ENCODE peak calls at places on chromosomes 1 and 21, in nine cellular contexts. One of them, this sample, is unnamed.

GRCh38 chr1:232983817-232984567 is 33.6 kb downstream of the NTPCR start:
- DNase-seq in ureter: peak
- DNase-seq in nephron progenitor cell: no peak
- DNase-seq in glutamatergic neuron: no peak
- DNase-seq in left ventricle myocardium superior: no peak
- DNase-seq in esophagus squamous epithelium: no peak
- DNase-seq in HTR-8/SVneo: no peak
- DNase-seq in hippocampal formation: no peak
- DNase-seq in NCI-H187: no peak
- DNase-seq in this sample: no peak

GRCh38 chr1:243559575-243560172 is 290.4 kb downstream of the AKT3 start:
- DNase-seq in ureter: no peak
- DNase-seq in nephron progenitor cell: no peak
- DNase-seq in glutamatergic neuron: no peak
- DNase-seq in left ventricle myocardium superior: no peak
- DNase-seq in esophagus squamous epithelium: no peak
- DNase-seq in HTR-8/SVneo: no peak
- DNase-seq in hippocampal formation: no peak
- DNase-seq in NCI-H187: no peak
- DNase-seq in this sample: no peak

GRCh38 chr1:224223819-224224714 is 41.0 kb downstream of the DEGS1 start:
- DNase-seq in ureter: no peak
- DNase-seq in nephron progenitor cell: no peak
- DNase-seq in glutamatergic neuron: no peak
- DNase-seq in left ventricle myocardium superior: no peak
- DNase-seq in esophagus squamous epithelium: no peak
- DNase-seq in HTR-8/SVneo: no peak
- DNase-seq in hippocampal formation: no peak
- DNase-seq in NCI-H187: no peak
- DNase-seq in this sample: no peak

GRCh38 chr1:19185976-19186375 is 24.1 kb downstream of the UBR4 start:
- DNase-seq in ureter: no peak
- DNase-seq in nephron progenitor cell: no peak
- DNase-seq in glutamatergic neuron: no peak
- DNase-seq in left ventricle myocardium superior: no peak
- DNase-seq in esophagus squamous epithelium: no peak
- DNase-seq in HTR-8/SVneo: no peak
- DNase-seq in hippocampal formation: no peak
- DNase-seq in NCI-H187: no peak
- DNase-seq in this sample: no peak

GRCh38 chr1:182764029-182764768 is 25.4 kb upstream of the NPL start:
- DNase-seq in ureter: no peak
- DNase-seq in nephron progenitor cell: no peak
- DNase-seq in glutamatergic neuron: no peak
- DNase-seq in left ventricle myocardium superior: no peak
- DNase-seq in esophagus squamous epithelium: no peak
- DNase-seq in HTR-8/SVneo: no peak
- DNase-seq in hippocampal formation: no peak
- DNase-seq in NCI-H187: peak
- DNase-seq in this sample: no peak

GRCh38 chr1:119471566-119471965 is 35.4 kb upstream of the HSD3B1 start:
- DNase-seq in ureter: no peak
- DNase-seq in nephron progenitor cell: no peak
- DNase-seq in glutamatergic neuron: no peak
- DNase-seq in left ventricle myocardium superior: no peak
- DNase-seq in esophagus squamous epithelium: no peak
- DNase-seq in HTR-8/SVneo: no peak
- DNase-seq in hippocampal formation: no peak
- DNase-seq in NCI-H187: no peak
- DNase-seq in this sample: no peak

GRCh38 chr1:116693759-116694482 is 26.4 kb upstream of the IGSF3 start:
- DNase-seq in ureter: no peak
- DNase-seq in nephron progenitor cell: no peak
- DNase-seq in glutamatergic neuron: no peak
- DNase-seq in left ventricle myocardium superior: no peak
- DNase-seq in esophagus squamous epithelium: peak
- DNase-seq in HTR-8/SVneo: no peak
- DNase-seq in hippocampal formation: no peak
- DNase-seq in NCI-H187: no peak
- DNase-seq in this sample: no peak

GRCh38 chr1:1308756-1309524 is 543 bp downstream of the PUSL1 start:
- DNase-seq in ureter: peak
- DNase-seq in nephron progenitor cell: peak
- DNase-seq in glutamatergic neuron: no peak
- DNase-seq in left ventricle myocardium superior: peak
- DNase-seq in esophagus squamous epithelium: no peak
- DNase-seq in HTR-8/SVneo: no peak
- DNase-seq in hippocampal formation: no peak
- DNase-seq in NCI-H187: no peak
- DNase-seq in this sample: no peak

GRCh38 chr1:17197696-17198095 is 7.2 kb upstream of the PADI1 start:
- DNase-seq in ureter: no peak
- DNase-seq in nephron progenitor cell: no peak
- DNase-seq in glutamatergic neuron: no peak
- DNase-seq in left ventricle myocardium superior: no peak
- DNase-seq in esophagus squamous epithelium: no peak
- DNase-seq in HTR-8/SVneo: no peak
- DNase-seq in hippocampal formation: no peak
- DNase-seq in NCI-H187: no peak
- DNase-seq in this sample: no peak

GRCh38 chr1:14755518-14756252 is 157.2 kb downstream of the KAZN start:
- DNase-seq in ureter: no peak
- DNase-seq in nephron progenitor cell: no peak
- DNase-seq in glutamatergic neuron: no peak
- DNase-seq in left ventricle myocardium superior: no peak
- DNase-seq in esophagus squamous epithelium: no peak
- DNase-seq in HTR-8/SVneo: no peak
- DNase-seq in hippocampal formation: no peak
- DNase-seq in NCI-H187: no peak
- DNase-seq in this sample: no peak

GRCh38 chr1:174743654-174744561 is 255.8 kb upstream of the CACYBP start:
- DNase-seq in ureter: no peak
- DNase-seq in nephron progenitor cell: no peak
- DNase-seq in glutamatergic neuron: no peak
- DNase-seq in left ventricle myocardium superior: no peak
- DNase-seq in esophagus squamous epithelium: no peak
- DNase-seq in HTR-8/SVneo: peak
- DNase-seq in hippocampal formation: peak
- DNase-seq in NCI-H187: peak
- DNase-seq in this sample: no peak

GRCh38 chr1:167373398-167373797 is 144.9 kb downstream of the CD247 start:
- DNase-seq in ureter: no peak
- DNase-seq in nephron progenitor cell: no peak
- DNase-seq in glutamatergic neuron: no peak
- DNase-seq in left ventricle myocardium superior: no peak
- DNase-seq in esophagus squamous epithelium: no peak
- DNase-seq in HTR-8/SVneo: no peak
- DNase-seq in hippocampal formation: no peak
- DNase-seq in NCI-H187: no peak
- DNase-seq in this sample: no peak

GRCh38 chr21:20946701-20947100 is 51.5 kb upstream of the NCAM2 start:
- DNase-seq in ureter: no peak
- DNase-seq in nephron progenitor cell: no peak
- DNase-seq in glutamatergic neuron: no peak
- DNase-seq in left ventricle myocardium superior: no peak
- DNase-seq in esophagus squamous epithelium: no peak
- DNase-seq in HTR-8/SVneo: no peak
- DNase-seq in hippocampal formation: no peak
- DNase-seq in NCI-H187: no peak
- DNase-seq in this sample: no peak

GRCh38 chr1:226737819-226738420 is 1.2 kb downstream of the ITPKB start:
- DNase-seq in ureter: peak
- DNase-seq in nephron progenitor cell: peak
- DNase-seq in glutamatergic neuron: peak
- DNase-seq in left ventricle myocardium superior: peak
- DNase-seq in esophagus squamous epithelium: no peak
- DNase-seq in HTR-8/SVneo: no peak
- DNase-seq in hippocampal formation: no peak
- DNase-seq in NCI-H187: no peak
- DNase-seq in this sample: no peak

GRCh38 chr1:184945678-184946412 is 28.5 kb downstream of the NIBAN1 start:
- DNase-seq in ureter: no peak
- DNase-seq in nephron progenitor cell: no peak
- DNase-seq in glutamatergic neuron: no peak
- DNase-seq in left ventricle myocardium superior: no peak
- DNase-seq in esophagus squamous epithelium: no peak
- DNase-seq in HTR-8/SVneo: no peak
- DNase-seq in hippocampal formation: peak
- DNase-seq in NCI-H187: no peak
- DNase-seq in this sample: no peak

GRCh38 chr1:1079408-1080121 is 5.5 kb upstream of the RNF223 start:
- DNase-seq in ureter: no peak
- DNase-seq in nephron progenitor cell: peak
- DNase-seq in glutamatergic neuron: peak
- DNase-seq in left ventricle myocardium superior: peak
- DNase-seq in esophagus squamous epithelium: no peak
- DNase-seq in HTR-8/SVneo: peak
- DNase-seq in hippocampal formation: no peak
- DNase-seq in NCI-H187: peak
- DNase-seq in this sample: no peak

GRCh38 chr1:207424570-207425131 is 29.5 kb upstream of the CR2 start:
- DNase-seq in ureter: no peak
- DNase-seq in nephron progenitor cell: no peak
- DNase-seq in glutamatergic neuron: no peak
- DNase-seq in left ventricle myocardium superior: no peak
- DNase-seq in esophagus squamous epithelium: no peak
- DNase-seq in HTR-8/SVneo: no peak
- DNase-seq in hippocampal formation: no peak
- DNase-seq in NCI-H187: no peak
- DNase-seq in this sample: no peak

GRCh38 chr1:185514296-185514695 is 197.3 kb upstream of the IVNS1ABP start:
- DNase-seq in ureter: no peak
- DNase-seq in nephron progenitor cell: no peak
- DNase-seq in glutamatergic neuron: no peak
- DNase-seq in left ventricle myocardium superior: no peak
- DNase-seq in esophagus squamous epithelium: no peak
- DNase-seq in HTR-8/SVneo: no peak
- DNase-seq in hippocampal formation: no peak
- DNase-seq in NCI-H187: no peak
- DNase-seq in this sample: no peak

GRCh38 chr1:58779837-58780585 is 3.8 kb downstream of the JUN start:
- DNase-seq in ureter: peak
- DNase-seq in nephron progenitor cell: no peak
- DNase-seq in glutamatergic neuron: no peak
- DNase-seq in left ventricle myocardium superior: no peak
- DNase-seq in esophagus squamous epithelium: no peak
- DNase-seq in HTR-8/SVneo: no peak
- DNase-seq in hippocampal formation: peak
- DNase-seq in NCI-H187: no peak
- DNase-seq in this sample: no peak

GRCh38 chr1:162732566-162733335 is 57.8 kb upstream of the HSD17B7 start:
- DNase-seq in ureter: no peak
- DNase-seq in nephron progenitor cell: no peak
- DNase-seq in glutamatergic neuron: no peak
- DNase-seq in left ventricle myocardium superior: peak
- DNase-seq in esophagus squamous epithelium: no peak
- DNase-seq in HTR-8/SVneo: no peak
- DNase-seq in hippocampal formation: no peak
- DNase-seq in NCI-H187: no peak
- DNase-seq in this sample: no peak

GRCh38 chr1:202154766-202155477 is 5.5 kb downstream of the PTPN7 start:
- DNase-seq in ureter: no peak
- DNase-seq in nephron progenitor cell: peak
- DNase-seq in glutamatergic neuron: peak
- DNase-seq in left ventricle myocardium superior: no peak
- DNase-seq in esophagus squamous epithelium: no peak
- DNase-seq in HTR-8/SVneo: no peak
- DNase-seq in hippocampal formation: peak
- DNase-seq in NCI-H187: peak
- DNase-seq in this sample: no peak

GRCh38 chr1:24696756-24697330 is 48.4 kb upstream of the CLIC4 start:
- DNase-seq in ureter: no peak
- DNase-seq in nephron progenitor cell: peak
- DNase-seq in glutamatergic neuron: no peak
- DNase-seq in left ventricle myocardium superior: no peak
- DNase-seq in esophagus squamous epithelium: no peak
- DNase-seq in HTR-8/SVneo: no peak
- DNase-seq in hippocampal formation: no peak
- DNase-seq in NCI-H187: no peak
- DNase-seq in this sample: no peak

GRCh38 chr1:11920239-11920903 is 5.9 kb downstream of the KIAA2013 start:
- DNase-seq in ureter: no peak
- DNase-seq in nephron progenitor cell: no peak
- DNase-seq in glutamatergic neuron: no peak
- DNase-seq in left ventricle myocardium superior: no peak
- DNase-seq in esophagus squamous epithelium: no peak
- DNase-seq in HTR-8/SVneo: no peak
- DNase-seq in hippocampal formation: peak
- DNase-seq in NCI-H187: no peak
- DNase-seq in this sample: no peak

This sample was measured in thoracic aorta.